ENCODE peak calls at places on chromosomes 5 and 9, in six cellular contexts. J is NCI-H524; H is activated naive CD4-positive, alpha-beta T cell; U is HEK293T; T is neuronal stem cell; Z is T-cell. W is an unnamed sample.

GRCh38 chr5:129904102-129904666 is at the start of gene CHSY3:
- DNase-seq in J (peak), H (no peak), U (peak), T (peak), Z (peak), W (no peak)

GRCh38 chr5:127515693-127516440 is 1.6 kb upstream of the PRRC1 start:
- DNase-seq in J (no peak), H (no peak), U (no peak), T (no peak), Z (no peak), W (no peak)

GRCh38 chr5:168047043-168047668 is 244.3 kb upstream of the WWC1 start:
- DNase-seq in J (peak), H (no peak), U (peak), T (peak), Z (no peak), W (peak)

GRCh38 chr9:14251146-14252071 is 62.5 kb downstream of the NFIB start:
- DNase-seq in J (no peak), H (no peak), U (no peak), T (no peak), Z (no peak), W (no peak)

GRCh38 chr5:148147415-148147814 is 20.9 kb upstream of the SPINK14 start:
- DNase-seq in J (no peak), H (no peak), U (no peak), T (no peak), Z (no peak), W (no peak)

GRCh38 chr9:37902804-37903580 is 935 bp downstream of the SLC25A51 start:
- DNase-seq in J (no peak), H (peak), U (no peak), T (peak), Z (no peak), W (no peak)

GRCh38 chr5:10250804-10251276 is 760 bp downstream of the CCT5 start:
- DNase-seq in J (no peak), H (no peak), U (no peak), T (no peak), Z (no peak), W (no peak)

GRCh38 chr5:132961887-132962286 is 1.5 kb downstream of the AFF4 start:
- DNase-seq in J (no peak), H (no peak), U (no peak), T (no peak), Z (no peak), W (no peak)

GRCh38 chr9:91898451-91899433 is 51.3 kb downstream of the ROR2 start:
- DNase-seq in J (peak), H (no peak), U (no peak), T (no peak), Z (no peak), W (no peak)

GRCh38 chr5:83513491-83513890 is 41.9 kb downstream of the VCAN start:
- DNase-seq in J (no peak), H (no peak), U (no peak), T (no peak), Z (no peak), W (no peak)

GRCh38 chr9:132784286-132784820 is 93.7 kb downstream of the AK8 start:
- DNase-seq in J (no peak), H (no peak), U (no peak), T (no peak), Z (no peak), W (no peak)

GRCh38 chr5:127440831-127441230 is 76.6 kb upstream of the PRRC1 start:
- DNase-seq in J (no peak), H (no peak), U (no peak), T (no peak), Z (no peak), W (no peak)

GRCh38 chr9:137174722-137175293 is 3.0 kb upstream of the TMEM210 start:
- DNase-seq in J (no peak), H (no peak), U (no peak), T (no peak), Z (no peak), W (no peak)

GRCh38 chr9:3732077-3733038 is 206.6 kb upstream of the RFX3 start:
- DNase-seq in J (peak), H (no peak), U (peak), T (peak), Z (no peak), W (no peak)

GRCh38 chr5:170121321-170121720 is 15.6 kb downstream of the FOXI1 start:
- DNase-seq in J (no peak), H (no peak), U (no peak), T (no peak), Z (no peak), W (no peak)

GRCh38 chr5:7317751-7318150 is 78.2 kb upstream of the ADCY2 start:
- DNase-seq in J (no peak), H (no peak), U (no peak), T (no peak), Z (no peak), W (no peak)

GRCh38 chr9:72124947-72125346 is 24.3 kb upstream of the GDA start:
- DNase-seq in J (no peak), H (no peak), U (no peak), T (no peak), Z (no peak), W (no peak)

GRCh38 chr5:444226-444625 is 1.2 kb downstream of the EXOC3 start:
- DNase-seq in J (no peak), H (no peak), U (no peak), T (no peak), Z (no peak), W (no peak)